ENCODE peak calls at places on chromosome 1, in seven cellular contexts. S is thyroid gland, P is suprapubic skin, H is IMR-90, F is body of pancreas, Z is transverse colon, T is tibial nerve. L is an unnamed sample.

GRCh38 chr1:161207173-161207572 is 5.0 kb downstream of the NDUFS2 start:
- DNase-seq in S (no peak), P (no peak), T (no peak), Z (peak; percentile 50), H (peak; percentile 72), F (peak; percentile 22), L (peak; percentile 60)

GRCh38 chr1:192609110-192610079 is 26.6 kb upstream of the RGS13 start:
- DNase-seq in F (no peak), P (peak; percentile 79), H (no peak), Z (peak; percentile 81), T (peak; percentile 13), S (peak; percentile 8), L (peak; percentile 9)

GRCh38 chr1:212981571-212982328 is 31.4 kb downstream of the VASH2 start:
- DNase-seq in F (no peak), P (no peak), S (no peak), H (peak; percentile 13), Z (no peak), T (no peak), L (no peak)

GRCh38 chr1:2909797-2910196 is 108.3 kb upstream of the TTC34 start:
- DNase-seq in P (no peak), F (no peak), T (no peak), H (no peak), Z (no peak), S (no peak), L (no peak)

GRCh38 chr1:203186446-203187305 is at the start of gene CHI3L1:
- DNase-seq in H (no peak), P (no peak), T (no peak), Z (peak; percentile 19), F (no peak), S (peak; percentile 71), L (no peak)

GRCh38 chr1:5944069-5944847 is 48.0 kb downstream of the NPHP4 start:
- DNase-seq in T (no peak), H (no peak), P (peak; percentile 76), F (no peak), Z (no peak), S (no peak), L (no peak)

GRCh38 chr1:206911064-206911663 is 10.6 kb downstream of the FCMR start:
- DNase-seq in S (peak; percentile 37), P (no peak), Z (no peak), H (peak; percentile 78), T (no peak), F (peak; percentile 52), L (peak; percentile 18)

GRCh38 chr1:56547977-56548376 is 31.4 kb downstream of the PLPP3 start:
- DNase-seq in Z (peak; percentile 33), F (no peak), S (peak; percentile 84), P (peak; percentile 85), H (no peak), T (no peak), L (peak; percentile 51)

GRCh38 chr1:183632087-183632486 is 3.5 kb downstream of the ARPC5 start:
- DNase-seq in P (no peak), H (peak; percentile 79), Z (no peak), F (no peak), S (no peak), T (no peak), L (no peak)

GRCh38 chr1:100188617-100189016 is 10.6 kb upstream of the LRRC39 start:
- DNase-seq in Z (no peak), P (no peak), S (peak; percentile 68), T (no peak), H (peak; percentile 73), F (no peak), L (peak; percentile 44)

GRCh38 chr1:205827623-205828022 is 14.6 kb upstream of the SLC41A1 start:
- DNase-seq in T (no peak), F (peak; percentile 22), P (no peak), S (no peak), H (no peak), Z (no peak), L (no peak)

GRCh38 chr1:112937070-112937469 is 18.9 kb downstream of the SLC16A1 start:
- DNase-seq in F (no peak), S (no peak), Z (no peak), H (peak; percentile 13), T (no peak), P (no peak), L (no peak)

GRCh38 chr1:220221269-220221668 is 51.0 kb downstream of the RAB3GAP2 start:
- DNase-seq in F (no peak), H (no peak), S (no peak), P (no peak), Z (no peak), T (no peak), L (no peak)

GRCh38 chr1:87084247-87084836 is 169.9 kb downstream of the HS2ST1 start:
- DNase-seq in P (no peak), S (no peak), F (no peak), H (peak; percentile 60), T (no peak), Z (no peak), L (no peak)

GRCh38 chr1:59504281-59504680 is 207.4 kb downstream of the FGGY start:
- DNase-seq in P (no peak), F (no peak), T (no peak), H (no peak), S (no peak), Z (no peak), L (no peak)

GRCh38 chr1:52288286-52288685 is 77.7 kb downstream of the CC2D1B start:
- DNase-seq in S (no peak), F (no peak), H (peak; percentile 64), Z (no peak), T (no peak), P (no peak), L (no peak)

GRCh38 chr1:225655509-225656258 is 2.8 kb upstream of the ENAH start:
- DNase-seq in S (peak; percentile 45), T (peak; percentile 26), P (no peak), F (peak; percentile 59), H (peak; percentile 98), Z (peak; percentile 40), L (peak; percentile 51)

GRCh38 chr1:241972703-241973375 is 15.3 kb downstream of the BECN2 start:
- DNase-seq in Z (no peak), S (no peak), T (no peak), H (no peak), F (no peak), P (no peak), L (no peak)

GRCh38 chr1:27772071-27772470 is 948 bp upstream of the STX12 start:
- DNase-seq in F (no peak), Z (no peak), T (no peak), S (no peak), H (no peak), P (no peak), L (no peak)

GRCh38 chr1:39573736-39574624 is 2.6 kb downstream of the PABPC4 start:
- DNase-seq in S (no peak), P (no peak), T (no peak), Z (no peak), H (peak; percentile 67), F (no peak), L (peak; percentile 41)

GRCh38 chr1:153845158-153845557 is 70.0 kb downstream of the SLC27A3 start:
- DNase-seq in F (no peak), S (no peak), H (no peak), P (no peak), T (no peak), Z (no peak), L (no peak)

DNA sequence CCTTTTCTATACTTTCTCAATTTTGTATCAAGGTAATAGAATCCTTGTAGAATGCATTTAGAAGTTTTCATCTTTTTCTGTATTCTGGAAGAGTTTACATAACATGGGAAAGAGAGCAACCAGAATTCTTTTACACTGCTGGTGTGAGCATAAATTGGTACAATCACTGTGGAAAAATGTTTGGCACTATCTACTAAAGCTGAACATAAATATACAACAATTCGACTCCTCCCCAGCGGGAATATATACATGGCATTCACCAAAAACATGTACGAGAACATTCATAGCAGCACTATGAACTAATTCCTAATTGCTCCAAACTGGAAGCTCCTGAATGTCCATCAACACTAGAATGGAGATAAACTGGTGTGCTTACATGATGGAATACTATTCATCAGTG is 1.8 kb upstream of the ACBD6 start:
- DNase-seq in F (no peak), Z (no peak), S (no peak), H (peak; percentile 76), P (no peak), T (no peak), L (no peak)
- TF ChIP-seq POLR2A in F (no peak), Z (no peak), S (no peak), H (no peak), P (no peak), T (no peak), L (no peak)

DNA sequence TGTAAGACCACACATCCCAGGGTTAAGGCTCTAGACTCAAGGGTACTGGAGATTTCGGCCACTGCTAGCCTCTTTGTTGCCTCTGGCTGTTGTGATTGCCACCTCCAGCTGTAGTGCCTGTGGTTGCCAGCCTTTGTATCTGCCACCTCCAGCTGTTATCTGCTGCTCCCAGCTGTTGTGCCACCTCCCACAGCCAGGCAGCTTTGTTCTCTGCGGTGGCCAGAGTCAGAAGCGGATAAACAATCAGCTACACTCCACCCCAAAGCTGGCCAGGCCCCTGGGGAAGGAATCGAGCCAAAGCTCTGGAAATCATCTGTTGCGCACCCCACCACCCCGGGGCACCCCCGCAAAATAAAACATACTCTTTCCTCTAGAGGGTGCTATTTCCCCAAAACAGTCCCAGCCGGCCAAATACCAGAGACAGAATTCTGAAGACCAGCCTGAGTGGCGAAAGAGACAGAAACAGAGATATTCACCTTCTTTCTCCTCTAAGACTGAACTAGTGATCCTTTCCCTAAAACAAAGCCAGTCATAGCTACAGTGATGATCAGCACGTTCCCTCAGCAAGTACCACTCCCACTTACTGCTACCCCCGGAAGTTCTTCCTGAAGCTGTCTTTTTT is 14.8 kb upstream of the PIGM start:
- DNase-seq in P (no peak), S (peak; percentile 37), T (peak; percentile 59), H (peak; percentile 21), Z (peak; percentile 50), F (peak; percentile 64), L (peak; percentile 31)
- H3K4me3 ChIP-seq in P (no peak overlapping the region), S (no peak overlapping the region), T (no peak overlapping the region), H (no peak overlapping the region), Z (no peak overlapping the region), F (no peak overlapping the region), L (no peak overlapping the region)

GRCh38 chr1:94417962-94418663 is at the start of gene ABCD3:
- DNase-seq in H (peak; percentile 97), T (peak; percentile 95), F (peak; percentile 96), S (peak; percentile 97), P (peak; percentile 98), Z (peak; percentile 97), L (peak; percentile 93)
- TF ChIP-seq POLR2A in H (peak; percentile 52), T (peak; percentile 88), F (peak; percentile 95), S (no peak), P (peak; percentile 46), Z (peak; percentile 87), L (peak; percentile 83)

DNA sequence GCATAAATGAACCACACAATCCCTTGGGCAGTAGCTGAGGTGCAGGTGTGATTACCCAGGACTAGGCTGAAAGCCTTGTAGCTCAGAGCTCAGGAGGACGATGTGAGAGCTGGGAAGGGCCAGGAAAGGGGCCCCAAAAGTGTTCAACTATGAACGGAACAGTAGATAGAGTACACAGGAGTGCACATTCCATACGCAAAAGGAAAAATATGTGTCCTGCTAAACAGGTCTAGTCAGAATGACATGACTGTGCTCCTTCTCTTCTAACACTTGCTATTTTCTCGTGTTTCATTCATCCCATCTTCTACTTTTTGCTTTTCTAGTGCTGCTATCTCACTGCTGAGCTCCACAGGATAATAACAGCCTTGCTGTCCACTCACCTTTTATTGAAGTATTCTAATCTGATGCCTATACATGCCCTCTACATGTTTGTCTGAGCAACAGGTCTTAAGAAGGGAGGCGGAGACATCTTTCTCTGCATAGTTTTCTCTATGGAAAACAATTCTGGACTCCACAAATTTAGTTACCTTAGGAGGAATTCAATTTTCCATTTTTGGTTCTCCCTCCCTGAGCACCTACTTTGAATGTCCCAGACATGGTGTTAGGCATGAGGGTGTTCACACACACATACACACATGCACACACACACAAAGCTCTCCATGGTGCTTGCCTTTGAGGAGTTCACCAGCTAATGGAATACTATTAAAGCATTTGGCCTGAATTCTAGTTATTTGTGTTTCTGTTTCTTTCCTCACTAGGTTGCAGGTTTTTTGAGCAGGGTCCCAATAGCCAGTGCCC is 3.4 kb downstream of the S100A10 start:
- DNase-seq in Z (no peak), T (no peak), H (no peak), S (no peak), P (no peak), F (no peak), L (no peak)
- H3K4me3 ChIP-seq in Z (peak overlapping the region; percentile 72), T (no peak overlapping the region), H (no peak overlapping the region), S (no peak overlapping the region), P (peak overlapping the region; percentile 69), F (no peak overlapping the region), L (peak overlapping the region; percentile 3)

L was measured in gastrocnemius medialis.